ENCODE peak calls at places on chromosomes 2 and 18, in ten cellular contexts. One of them, this sample, is unnamed.

GRCh38 chr18:48376406-48376805 is 32.8 kb downstream of the ZBTB7C start:
- DNase-seq in right atrium auricular region: peak; percentile 18
- DNase-seq in right cardiac atrium: no peak
- DNase-seq in psoas muscle: no peak
- DNase-seq in kidney: no peak
- DNase-seq in esophagus muscularis mucosa: no peak
- DNase-seq in GM12865: no peak
- DNase-seq in kidney epithelial cell: no peak
- DNase-seq in CD8-positive, alpha-beta memory T cell: no peak
- DNase-seq in fibroblast of the aortic adventitia: no peak
- DNase-seq in this sample: no peak

GRCh38 chr2:230411484-230412368 is 4.3 kb upstream of the SP100 start:
- DNase-seq in right atrium auricular region: no peak
- DNase-seq in right cardiac atrium: peak; percentile 88
- DNase-seq in psoas muscle: peak; percentile 60
- DNase-seq in kidney: peak; percentile 89
- DNase-seq in esophagus muscularis mucosa: peak; percentile 92
- DNase-seq in GM12865: peak; percentile 77
- DNase-seq in kidney epithelial cell: peak; percentile 19
- DNase-seq in CD8-positive, alpha-beta memory T cell: peak; percentile 75
- DNase-seq in fibroblast of the aortic adventitia: peak; percentile 74
- DNase-seq in this sample: peak; percentile 95

GRCh38 chr2:30252723-30253688 is 21.7 kb downstream of the LBH start:
- DNase-seq in right atrium auricular region: peak; percentile 88
- DNase-seq in right cardiac atrium: peak; percentile 87
- DNase-seq in psoas muscle: peak; percentile 40
- DNase-seq in kidney: no peak
- DNase-seq in esophagus muscularis mucosa: no peak
- DNase-seq in GM12865: no peak
- DNase-seq in kidney epithelial cell: no peak
- DNase-seq in CD8-positive, alpha-beta memory T cell: peak; percentile 65
- DNase-seq in fibroblast of the aortic adventitia: peak; percentile 97
- DNase-seq in this sample: no peak

GRCh38 chr2:42881732-42882131 is 89.3 kb upstream of the HAAO start:
- DNase-seq in right atrium auricular region: no peak
- DNase-seq in right cardiac atrium: no peak
- DNase-seq in psoas muscle: no peak
- DNase-seq in kidney: no peak
- DNase-seq in esophagus muscularis mucosa: no peak
- DNase-seq in GM12865: no peak
- DNase-seq in kidney epithelial cell: no peak
- DNase-seq in CD8-positive, alpha-beta memory T cell: no peak
- DNase-seq in fibroblast of the aortic adventitia: no peak
- DNase-seq in this sample: no peak

GRCh38 chr2:43323810-43324588 is 97.6 kb upstream of the ZFP36L2 start:
- DNase-seq in right atrium auricular region: peak; percentile 87
- DNase-seq in right cardiac atrium: peak; percentile 79
- DNase-seq in psoas muscle: peak; percentile 82
- DNase-seq in kidney: peak; percentile 81
- DNase-seq in esophagus muscularis mucosa: no peak
- DNase-seq in GM12865: no peak
- DNase-seq in kidney epithelial cell: no peak
- DNase-seq in CD8-positive, alpha-beta memory T cell: no peak
- DNase-seq in fibroblast of the aortic adventitia: no peak
- DNase-seq in this sample: no peak

GRCh38 chr2:39689876-39690275 is 24.2 kb downstream of the TMEM178A start:
- DNase-seq in right atrium auricular region: no peak
- DNase-seq in right cardiac atrium: no peak
- DNase-seq in psoas muscle: no peak
- DNase-seq in kidney: no peak
- DNase-seq in esophagus muscularis mucosa: no peak
- DNase-seq in GM12865: no peak
- DNase-seq in kidney epithelial cell: no peak
- DNase-seq in CD8-positive, alpha-beta memory T cell: no peak
- DNase-seq in fibroblast of the aortic adventitia: no peak
- DNase-seq in this sample: no peak

GRCh38 chr2:217901826-217902225 is 101.0 kb downstream of the TNS1 start:
- DNase-seq in right atrium auricular region: peak; percentile 89
- DNase-seq in right cardiac atrium: peak; percentile 74
- DNase-seq in psoas muscle: peak; percentile 55
- DNase-seq in kidney: no peak
- DNase-seq in esophagus muscularis mucosa: no peak
- DNase-seq in GM12865: no peak
- DNase-seq in kidney epithelial cell: no peak
- DNase-seq in CD8-positive, alpha-beta memory T cell: no peak
- DNase-seq in fibroblast of the aortic adventitia: peak; percentile 86
- DNase-seq in this sample: no peak

GRCh38 chr2:74474899-74475298 is 2.4 kb upstream of the MRPL53 start:
- DNase-seq in right atrium auricular region: no peak
- DNase-seq in right cardiac atrium: no peak
- DNase-seq in psoas muscle: no peak
- DNase-seq in kidney: peak; percentile 55
- DNase-seq in esophagus muscularis mucosa: no peak
- DNase-seq in GM12865: no peak
- DNase-seq in kidney epithelial cell: no peak
- DNase-seq in CD8-positive, alpha-beta memory T cell: no peak
- DNase-seq in fibroblast of the aortic adventitia: no peak
- DNase-seq in this sample: peak; percentile 69

GRCh38 chr2:73163522-73164367 is 38.6 kb upstream of the NOTO start:
- DNase-seq in right atrium auricular region: peak; percentile 78
- DNase-seq in right cardiac atrium: peak; percentile 71
- DNase-seq in psoas muscle: peak; percentile 61
- DNase-seq in kidney: no peak
- DNase-seq in esophagus muscularis mucosa: peak; percentile 92
- DNase-seq in GM12865: peak; percentile 69
- DNase-seq in kidney epithelial cell: no peak
- DNase-seq in CD8-positive, alpha-beta memory T cell: peak; percentile 66
- DNase-seq in fibroblast of the aortic adventitia: peak; percentile 81
- DNase-seq in this sample: peak; percentile 82

GRCh38 chr2:38602136-38602731 is 494 bp downstream of the HNRNPLL start:
- DNase-seq in right atrium auricular region: peak; percentile 64
- DNase-seq in right cardiac atrium: peak; percentile 79
- DNase-seq in psoas muscle: no peak
- DNase-seq in kidney: peak; percentile 84
- DNase-seq in esophagus muscularis mucosa: no peak
- DNase-seq in GM12865: no peak
- DNase-seq in kidney epithelial cell: no peak
- DNase-seq in CD8-positive, alpha-beta memory T cell: peak; percentile 58
- DNase-seq in fibroblast of the aortic adventitia: no peak
- DNase-seq in this sample: peak; percentile 91

GRCh38 chr2:95300391-95300938 is 3.3 kb downstream of the KCNIP3 start:
- DNase-seq in right atrium auricular region: no peak
- DNase-seq in right cardiac atrium: no peak
- DNase-seq in psoas muscle: no peak
- DNase-seq in kidney: no peak
- DNase-seq in esophagus muscularis mucosa: no peak
- DNase-seq in GM12865: peak; percentile 39
- DNase-seq in kidney epithelial cell: no peak
- DNase-seq in CD8-positive, alpha-beta memory T cell: no peak
- DNase-seq in fibroblast of the aortic adventitia: no peak
- DNase-seq in this sample: no peak

GRCh38 chr2:176139170-176139611 is 9.7 kb downstream of the HOXD8 start:
- DNase-seq in right atrium auricular region: no peak
- DNase-seq in right cardiac atrium: no peak
- DNase-seq in psoas muscle: no peak
- DNase-seq in kidney: peak; percentile 58
- DNase-seq in esophagus muscularis mucosa: no peak
- DNase-seq in GM12865: no peak
- DNase-seq in kidney epithelial cell: no peak
- DNase-seq in CD8-positive, alpha-beta memory T cell: no peak
- DNase-seq in fibroblast of the aortic adventitia: no peak
- DNase-seq in this sample: peak; percentile 41

GRCh38 chr18:12625242-12625641 is 32.7 kb downstream of the SPIRE1 start:
- DNase-seq in right atrium auricular region: no peak
- DNase-seq in right cardiac atrium: no peak
- DNase-seq in psoas muscle: no peak
- DNase-seq in kidney: no peak
- DNase-seq in esophagus muscularis mucosa: no peak
- DNase-seq in GM12865: no peak
- DNase-seq in kidney epithelial cell: no peak
- DNase-seq in CD8-positive, alpha-beta memory T cell: no peak
- DNase-seq in fibroblast of the aortic adventitia: peak; percentile 31
- DNase-seq in this sample: no peak

GRCh38 chr2:165571477-165571876 is 102.0 kb downstream of the CSRNP3 start:
- DNase-seq in right atrium auricular region: no peak
- DNase-seq in right cardiac atrium: no peak
- DNase-seq in psoas muscle: no peak
- DNase-seq in kidney: no peak
- DNase-seq in esophagus muscularis mucosa: no peak
- DNase-seq in GM12865: no peak
- DNase-seq in kidney epithelial cell: no peak
- DNase-seq in CD8-positive, alpha-beta memory T cell: no peak
- DNase-seq in fibroblast of the aortic adventitia: no peak
- DNase-seq in this sample: no peak

GRCh38 chr2:165576409-165576808 is 106.9 kb downstream of the CSRNP3 start:
- DNase-seq in right atrium auricular region: no peak
- DNase-seq in right cardiac atrium: no peak
- DNase-seq in psoas muscle: no peak
- DNase-seq in kidney: no peak
- DNase-seq in esophagus muscularis mucosa: no peak
- DNase-seq in GM12865: no peak
- DNase-seq in kidney epithelial cell: no peak
- DNase-seq in CD8-positive, alpha-beta memory T cell: no peak
- DNase-seq in fibroblast of the aortic adventitia: no peak
- DNase-seq in this sample: no peak

GRCh38 chr2:165572155-165572554 is 102.7 kb downstream of the CSRNP3 start:
- DNase-seq in right atrium auricular region: no peak
- DNase-seq in right cardiac atrium: no peak
- DNase-seq in psoas muscle: no peak
- DNase-seq in kidney: no peak
- DNase-seq in esophagus muscularis mucosa: no peak
- DNase-seq in GM12865: no peak
- DNase-seq in kidney epithelial cell: no peak
- DNase-seq in CD8-positive, alpha-beta memory T cell: no peak
- DNase-seq in fibroblast of the aortic adventitia: no peak
- DNase-seq in this sample: no peak

GRCh38 chr2:165568361-165568760 is 98.9 kb downstream of the CSRNP3 start:
- DNase-seq in right atrium auricular region: no peak
- DNase-seq in right cardiac atrium: no peak
- DNase-seq in psoas muscle: no peak
- DNase-seq in kidney: no peak
- DNase-seq in esophagus muscularis mucosa: no peak
- DNase-seq in GM12865: no peak
- DNase-seq in kidney epithelial cell: no peak
- DNase-seq in CD8-positive, alpha-beta memory T cell: no peak
- DNase-seq in fibroblast of the aortic adventitia: no peak
- DNase-seq in this sample: no peak

GRCh38 chr2:165573534-165574461 is 104.3 kb downstream of the CSRNP3 start:
- DNase-seq in right atrium auricular region: peak; percentile 62
- DNase-seq in right cardiac atrium: peak; percentile 69
- DNase-seq in psoas muscle: no peak
- DNase-seq in kidney: no peak
- DNase-seq in esophagus muscularis mucosa: no peak
- DNase-seq in GM12865: no peak
- DNase-seq in kidney epithelial cell: peak; percentile 31
- DNase-seq in CD8-positive, alpha-beta memory T cell: no peak
- DNase-seq in fibroblast of the aortic adventitia: peak; percentile 5
- DNase-seq in this sample: no peak
- H3K4me3 ChIP-seq in right atrium auricular region: peak overlapping the region; percentile 49
- H3K4me3 ChIP-seq in right cardiac atrium: peak overlapping the region; percentile 56
- H3K4me3 ChIP-seq in psoas muscle: peak overlapping the region; percentile 45
- H3K4me3 ChIP-seq in kidney: peak overlapping the region; percentile 79
- H3K4me3 ChIP-seq in esophagus muscularis mucosa: peak overlapping the region; percentile 42
- H3K4me3 ChIP-seq in GM12865: no peak overlapping the region
- H3K4me3 ChIP-seq in kidney epithelial cell: peak overlapping the region; percentile 48
- H3K4me3 ChIP-seq in CD8-positive, alpha-beta memory T cell: no peak overlapping the region
- H3K4me3 ChIP-seq in fibroblast of the aortic adventitia: peak overlapping the region; percentile 55
- H3K4me3 ChIP-seq in this sample: peak overlapping the region; percentile 54

GRCh38 chr2:54470241-54470938 is 14.3 kb downstream of the SPTBN1 start:
- DNase-seq in right atrium auricular region: no peak
- DNase-seq in right cardiac atrium: no peak
- DNase-seq in psoas muscle: no peak
- DNase-seq in kidney: no peak
- DNase-seq in esophagus muscularis mucosa: no peak
- DNase-seq in GM12865: no peak
- DNase-seq in kidney epithelial cell: no peak
- DNase-seq in CD8-positive, alpha-beta memory T cell: no peak
- DNase-seq in fibroblast of the aortic adventitia: peak; percentile 74
- DNase-seq in this sample: no peak

GRCh38 chr2:54466880-54467279 is 10.8 kb downstream of the SPTBN1 start:
- DNase-seq in right atrium auricular region: no peak
- DNase-seq in right cardiac atrium: no peak
- DNase-seq in psoas muscle: no peak
- DNase-seq in kidney: no peak
- DNase-seq in esophagus muscularis mucosa: no peak
- DNase-seq in GM12865: no peak
- DNase-seq in kidney epithelial cell: no peak
- DNase-seq in CD8-positive, alpha-beta memory T cell: no peak
- DNase-seq in fibroblast of the aortic adventitia: peak; percentile 55
- DNase-seq in this sample: no peak

GRCh38 chr2:54468643-54469042 is 12.5 kb downstream of the SPTBN1 start:
- DNase-seq in right atrium auricular region: no peak
- DNase-seq in right cardiac atrium: no peak
- DNase-seq in psoas muscle: no peak
- DNase-seq in kidney: no peak
- DNase-seq in esophagus muscularis mucosa: no peak
- DNase-seq in GM12865: no peak
- DNase-seq in kidney epithelial cell: no peak
- DNase-seq in CD8-positive, alpha-beta memory T cell: no peak
- DNase-seq in fibroblast of the aortic adventitia: peak; percentile 75
- DNase-seq in this sample: no peak

GRCh38 chr2:54471221-54471711 is 15.1 kb downstream of the SPTBN1 start:
- DNase-seq in right atrium auricular region: peak; percentile 68
- DNase-seq in right cardiac atrium: peak; percentile 46
- DNase-seq in psoas muscle: no peak
- DNase-seq in kidney: no peak
- DNase-seq in esophagus muscularis mucosa: no peak
- DNase-seq in GM12865: peak; percentile 35
- DNase-seq in kidney epithelial cell: peak; percentile 58
- DNase-seq in CD8-positive, alpha-beta memory T cell: no peak
- DNase-seq in fibroblast of the aortic adventitia: peak; percentile 92
- DNase-seq in this sample: no peak

GRCh38 chr2:54469484-54470053 is 13.4 kb downstream of the SPTBN1 start:
- DNase-seq in right atrium auricular region: no peak
- DNase-seq in right cardiac atrium: no peak
- DNase-seq in psoas muscle: no peak
- DNase-seq in kidney: no peak
- DNase-seq in esophagus muscularis mucosa: no peak
- DNase-seq in GM12865: no peak
- DNase-seq in kidney epithelial cell: no peak
- DNase-seq in CD8-positive, alpha-beta memory T cell: no peak
- DNase-seq in fibroblast of the aortic adventitia: no peak
- DNase-seq in this sample: no peak
- H3K4me3 ChIP-seq in right atrium auricular region: peak overlapping the region; percentile 30
- H3K4me3 ChIP-seq in right cardiac atrium: peak overlapping the region; percentile 47
- H3K4me3 ChIP-seq in psoas muscle: peak overlapping the region; percentile 12
- H3K4me3 ChIP-seq in kidney: no peak overlapping the region
- H3K4me3 ChIP-seq in esophagus muscularis mucosa: no peak overlapping the region
- H3K4me3 ChIP-seq in GM12865: no peak overlapping the region
- H3K4me3 ChIP-seq in kidney epithelial cell: no peak overlapping the region
- H3K4me3 ChIP-seq in CD8-positive, alpha-beta memory T cell: no peak overlapping the region
- H3K4me3 ChIP-seq in fibroblast of the aortic adventitia: no peak overlapping the region
- H3K4me3 ChIP-seq in this sample: no peak overlapping the region

GRCh38 chr2:144444418-144444817 is 75.5 kb downstream of the ZEB2 start:
- DNase-seq in right atrium auricular region: no peak
- DNase-seq in right cardiac atrium: no peak
- DNase-seq in psoas muscle: no peak
- DNase-seq in kidney: no peak
- DNase-seq in esophagus muscularis mucosa: no peak
- DNase-seq in GM12865: no peak
- DNase-seq in kidney epithelial cell: no peak
- DNase-seq in CD8-positive, alpha-beta memory T cell: no peak
- DNase-seq in fibroblast of the aortic adventitia: no peak
- DNase-seq in this sample: no peak
- H3K4me3 ChIP-seq in right atrium auricular region: no peak overlapping the region
- H3K4me3 ChIP-seq in right cardiac atrium: no peak overlapping the region
- H3K4me3 ChIP-seq in psoas muscle: no peak overlapping the region
- H3K4me3 ChIP-seq in kidney: no peak overlapping the region
- H3K4me3 ChIP-seq in esophagus muscularis mucosa: no peak overlapping the region
- H3K4me3 ChIP-seq in GM12865: no peak overlapping the region
- H3K4me3 ChIP-seq in kidney epithelial cell: no peak overlapping the region
- H3K4me3 ChIP-seq in CD8-positive, alpha-beta memory T cell: no peak overlapping the region
- H3K4me3 ChIP-seq in fibroblast of the aortic adventitia: no peak overlapping the region
- H3K4me3 ChIP-seq in this sample: no peak overlapping the region

GRCh38 chr18:43650423-43650822 is 373.1 kb upstream of the SYT4 start:
- DNase-seq in right atrium auricular region: no peak
- DNase-seq in right cardiac atrium: no peak
- DNase-seq in psoas muscle: no peak
- DNase-seq in kidney: no peak
- DNase-seq in esophagus muscularis mucosa: no peak
- DNase-seq in GM12865: no peak
- DNase-seq in kidney epithelial cell: no peak
- DNase-seq in CD8-positive, alpha-beta memory T cell: no peak
- DNase-seq in fibroblast of the aortic adventitia: peak; percentile 8
- DNase-seq in this sample: no peak
- H3K4me3 ChIP-seq in right atrium auricular region: no peak overlapping the region
- H3K4me3 ChIP-seq in right cardiac atrium: no peak overlapping the region
- H3K4me3 ChIP-seq in psoas muscle: no peak overlapping the region
- H3K4me3 ChIP-seq in kidney: no peak overlapping the region
- H3K4me3 ChIP-seq in esophagus muscularis mucosa: no peak overlapping the region
- H3K4me3 ChIP-seq in GM12865: no peak overlapping the region
- H3K4me3 ChIP-seq in kidney epithelial cell: no peak overlapping the region
- H3K4me3 ChIP-seq in CD8-positive, alpha-beta memory T cell: no peak overlapping the region
- H3K4me3 ChIP-seq in fibroblast of the aortic adventitia: no peak overlapping the region
- H3K4me3 ChIP-seq in this sample: no peak overlapping the region